ENCODE peak calls at places on chromosomes 3 and 15, in nine cellular contexts. F is heart left ventricle, E is fibroblast of mammary gland, W is K562, N is tibial artery, M is OCI-LY7, B is GM06990, D is upper lobe of right lung, U is ovary. Z is an unnamed sample.
A peak's percentile ranks its signal among the peaks of the same experiment; 100 is the strongest.

GRCh38 chr3:195151866-195152526 is 119.0 kb downstream of the XXYLT1 start:
- DNase-seq in U (no peak), B (no peak), W (peak; percentile 48), N (no peak), E (peak; percentile 78), M (no peak), D (no peak), F (no peak), Z (peak; percentile 71)

GRCh38 chr3:127373701-127374625 is 86.1 kb upstream of the PRR20G start:
- DNase-seq in W (peak; percentile 50), N (no peak), U (no peak), F (no peak), B (no peak), M (peak; percentile 18), E (peak; percentile 5), D (peak; percentile 66), Z (no peak)

GRCh38 chr3:194572131-194572789 is 61.0 kb downstream of the TMEM44 start:
- DNase-seq in M (no peak), U (no peak), E (peak; percentile 99), B (no peak), F (peak; percentile 89), D (peak; percentile 74), N (peak; percentile 94), W (peak; percentile 93), Z (peak; percentile 81)

GRCh38 chr3:153458881-153459280 is 296.9 kb downstream of the RAP2B start:
- DNase-seq in E (no peak), N (no peak), B (no peak), U (no peak), M (no peak), D (no peak), W (no peak), F (no peak), Z (no peak)

GRCh38 chr3:103137830-103138229 is 703.0 kb downstream of the ZPLD1 start:
- DNase-seq in E (no peak), N (no peak), W (no peak), D (no peak), M (no peak), B (no peak), U (no peak), F (no peak), Z (no peak)

GRCh38 chr3:71413572-71413971 is 170.0 kb downstream of the FOXP1 start:
- DNase-seq in N (no peak), M (no peak), D (no peak), E (no peak), B (no peak), W (no peak), U (no peak), F (no peak), Z (no peak)

GRCh38 chr3:113249111-113249510 is 37.8 kb downstream of the BOC start:
- DNase-seq in E (peak; percentile 95), B (no peak), W (no peak), U (no peak), M (no peak), N (no peak), D (no peak), F (peak; percentile 41), Z (peak; percentile 83)

GRCh38 chr3:107430214-107431047 is 53.2 kb downstream of the CCDC54 start:
- DNase-seq in U (no peak), D (no peak), N (no peak), W (no peak), M (no peak), B (peak; percentile 10), F (no peak), E (peak; percentile 51), Z (peak; percentile 47)

GRCh38 chr3:14123308-14124222 is 1.1 kb downstream of the CHCHD4 start:
- DNase-seq in W (peak; percentile 67), B (no peak), U (peak; percentile 42), N (no peak), E (no peak), D (peak; percentile 27), F (no peak), M (peak; percentile 36), Z (no peak)

GRCh38 chr3:4529901-4530588 is 36.9 kb downstream of the ITPR1 start:
- DNase-seq in U (no peak), D (no peak), M (no peak), F (no peak), W (no peak), N (no peak), E (no peak), B (no peak), Z (no peak)

GRCh38 chr15:63491116-63491817 is 13.1 kb upstream of the USP3 start:
- DNase-seq in W (no peak), F (no peak), E (peak; percentile 54), D (no peak), U (no peak), N (no peak), M (peak; percentile 52), B (no peak), Z (no peak)

GRCh38 chr3:79001255-79001654 is 766.5 kb downstream of the ROBO1 start:
- DNase-seq in E (no peak), U (no peak), D (no peak), M (no peak), F (no peak), W (no peak), N (no peak), B (no peak), Z (no peak)

GRCh38 chr3:58585994-58586393 is 8.8 kb upstream of the FAM107A start:
- DNase-seq in W (no peak), M (no peak), B (no peak), E (no peak), D (no peak), F (no peak), U (no peak), N (no peak), Z (no peak)

GRCh38 chr3:15926866-15927265 is 129.1 kb upstream of the ANKRD28 start:
- DNase-seq in M (no peak), B (no peak), D (no peak), U (no peak), N (no peak), E (no peak), W (no peak), F (no peak), Z (no peak)

GRCh38 chr15:59779110-59779509 is 90.0 kb upstream of the BNIP2 start:
- DNase-seq in N (no peak), B (no peak), W (no peak), U (no peak), E (no peak), D (no peak), M (no peak), F (no peak), Z (no peak)

GRCh38 chr3:126266291-126266840 is 86.0 kb upstream of the ALDH1L1 start:
- DNase-seq in M (no peak), F (peak; percentile 90), E (peak; percentile 44), D (peak; percentile 79), W (no peak), B (no peak), N (peak; percentile 98), U (peak; percentile 79), Z (peak; percentile 10)

GRCh38 chr3:80668600-80669281 is 900.9 kb upstream of the ROBO1 start:
- DNase-seq in W (no peak), U (no peak), F (no peak), M (no peak), D (no peak), N (no peak), E (no peak), B (no peak), Z (no peak)

GRCh38 chr15:89167267-89168176 is 53.9 kb downstream of the RLBP1 start:
- DNase-seq in E (peak; percentile 67), N (peak; percentile 78), W (peak; percentile 49), M (no peak), D (no peak), F (peak; percentile 53), B (peak; percentile 52), U (no peak), Z (peak; percentile 79)

GRCh38 chr3:109731639-109732473 is 394.5 kb upstream of the DPPA4 start:
- DNase-seq in B (peak; percentile 0), D (no peak), U (no peak), N (no peak), F (no peak), E (peak; percentile 57), W (peak; percentile 19), M (peak; percentile 41), Z (peak; percentile 69)

GRCh38 chr3:152176241-152176640 is 92.5 kb upstream of the MBNL1 start:
- DNase-seq in F (no peak), B (no peak), D (no peak), N (no peak), W (no peak), U (no peak), M (no peak), E (peak; percentile 19), Z (peak; percentile 73)

GRCh38 chr3:36942632-36943248 is 2.1 kb downstream of the TRANK1 start:
- DNase-seq in M (no peak), F (no peak), D (no peak), B (no peak), U (no peak), E (no peak), N (no peak), W (no peak), Z (no peak)

GRCh38 chr15:41416162-41416741 is 643 bp upstream of the RTF1 start:
- DNase-seq in N (no peak), W (no peak), E (no peak), F (no peak), B (no peak), D (no peak), M (no peak), U (no peak), Z (no peak)
- H3K4me3 ChIP-seq in N (peak overlapping the region; percentile 95), W (peak overlapping the region; percentile 86), E (peak overlapping the region; percentile 93), F (peak overlapping the region; percentile 86), B (peak overlapping the region; percentile 88), D (peak overlapping the region; percentile 99), M (peak overlapping the region; percentile 79), U (peak overlapping the region; percentile 99), Z (peak overlapping the region; percentile 75)

GRCh38 chr15:93001881-93002280 is 87.1 kb downstream of the RGMA start:
- DNase-seq in W (no peak), E (peak; percentile 23), F (no peak), D (no peak), N (no peak), U (no peak), B (no peak), M (peak; percentile 16), Z (no peak)
- TF ChIP-seq CTCF in W (no peak), E (no peak), F (no peak), D (no peak), N (no peak), U (no peak), B (no peak), M (peak; percentile 60), Z (peak; percentile 1)

DNA sequence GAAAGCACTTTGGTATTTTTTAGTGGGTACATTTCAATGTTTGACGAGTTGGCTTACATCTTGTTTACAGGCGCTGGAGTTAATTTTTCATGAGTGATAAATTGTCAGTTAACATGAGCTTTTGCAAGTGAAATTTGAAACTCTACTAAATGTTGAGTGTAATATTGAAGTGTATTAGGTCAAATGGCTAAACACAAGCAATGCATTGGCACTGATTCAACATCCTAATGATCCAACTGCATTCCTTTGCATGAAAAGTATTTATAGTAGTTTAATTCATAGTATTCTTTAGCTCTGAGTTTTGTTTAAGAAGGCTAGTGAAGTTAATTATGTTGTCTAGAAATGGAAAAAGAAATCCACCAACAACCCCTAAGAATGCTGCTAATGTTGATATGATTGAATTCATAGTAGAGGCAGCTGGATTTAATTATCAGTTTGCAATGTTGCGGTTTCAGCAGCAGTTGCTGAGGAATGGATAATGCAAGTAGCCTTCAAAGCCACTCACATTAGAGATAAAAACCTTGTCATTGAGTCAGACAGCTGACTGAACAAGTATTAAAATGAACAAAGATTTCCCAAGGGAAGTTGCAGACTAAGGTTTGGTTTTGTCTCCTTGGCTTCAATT is 245.6 kb upstream of the GOLIM4 start:
- DNase-seq in B (no peak), F (no peak), D (no peak), U (no peak), W (no peak), E (peak; percentile 84), N (no peak), M (no peak), Z (peak; percentile 85)
- H3K4me3 ChIP-seq in B (no peak overlapping the region), F (no peak overlapping the region), D (no peak overlapping the region), U (no peak overlapping the region), W (no peak overlapping the region), E (no peak overlapping the region), N (no peak overlapping the region), M (no peak overlapping the region), Z (no peak overlapping the region)

GRCh38 chr15:78396976-78397375 is 41.0 kb upstream of the IREB2 start:
- DNase-seq in F (peak; percentile 36), M (peak; percentile 8), N (no peak), E (peak; percentile 37), D (peak; percentile 88), W (peak; percentile 41), U (peak; percentile 43), B (no peak), Z (no peak)
- TF ChIP-seq CTCF in F (no peak), M (peak; percentile 58), N (no peak), E (peak; percentile 19), D (peak; percentile 41), W (peak; percentile 59), U (no peak), B (peak; percentile 43), Z (no peak)

Z was measured in astrocyte of the spinal cord.